ENCODE peak calls at places on chromosomes 12 and 14, in four cellular contexts. O is ovary, F is A549, V is pancreas. N is an unnamed sample.

GRCh38 chr12:77878901-77879300 is 48.2 kb downstream of the NAV3 start:
- DNase-seq in O (no peak), F (no peak), V (no peak), N (no peak)

GRCh38 chr12:111529424-111530368 is 69.4 kb downstream of the ATXN2 start:
- DNase-seq in O (no peak), F (peak; percentile 74), V (peak; percentile 57), N (peak; percentile 18)

GRCh38 chr12:52714887-52715281 is 11.6 kb upstream of the KRT77 start:
- DNase-seq in O (no peak), F (no peak), V (no peak), N (no peak)

GRCh38 chr12:116599285-116600122 is 40.3 kb downstream of the MAP1LC3B2 start:
- DNase-seq in O (peak; percentile 87), F (peak; percentile 79), V (peak; percentile 93), N (peak; percentile 20)

GRCh38 chr12:114904254-114905003 is 220.5 kb upstream of the TBX3 start:
- DNase-seq in O (no peak), F (peak; percentile 61), V (no peak), N (no peak)

GRCh38 chr12:112906712-112907414 is at the start of gene OAS1:
- DNase-seq in O (peak; percentile 20), F (peak; percentile 79), V (no peak), N (no peak)

GRCh38 chr14:68939893-68940613 is 39.0 kb downstream of the ACTN1 start:
- DNase-seq in O (peak; percentile 33), F (peak; percentile 98), V (no peak), N (peak; percentile 80)

GRCh38 chr12:103924761-103925641 is 5.2 kb upstream of the HSP90B1 start:
- DNase-seq in O (no peak), F (peak; percentile 24), V (no peak), N (peak; percentile 49)

GRCh38 chr12:62232143-62232729 is 28.0 kb upstream of the USP15 start:
- DNase-seq in O (no peak), F (no peak), V (no peak), N (no peak)

GRCh38 chr12:78455991-78456390 is 408.6 kb upstream of the SYT1 start:
- DNase-seq in O (no peak), F (no peak), V (no peak), N (no peak)

GRCh38 chr14:101196051-101196450 is 292.5 kb upstream of the RTL1 start:
- DNase-seq in O (peak; percentile 5), F (no peak), V (no peak), N (no peak)

GRCh38 chr14:23478109-23478698 is 8.7 kb downstream of the NGDN start:
- DNase-seq in O (peak; percentile 41), F (peak; percentile 71), V (peak; percentile 65), N (peak; percentile 37)

GRCh38 chr12:19726592-19726991 is 287.3 kb downstream of the AEBP2 start:
- DNase-seq in O (no peak), F (no peak), V (no peak), N (no peak)

GRCh38 chr14:69464829-69465228 is 19.7 kb upstream of the PLEKHD1 start:
- DNase-seq in O (no peak), F (no peak), V (no peak), N (peak; percentile 81)

GRCh38 chr12:10722905-10723866 is at the start of gene YBX3:
- DNase-seq in O (peak; percentile 86), F (peak; percentile 88), V (peak; percentile 90), N (peak; percentile 41)

GRCh38 chr12:96501139-96501741 is 11.9 kb downstream of the CFAP54 start:
- DNase-seq in O (no peak), F (peak; percentile 84), V (no peak), N (no peak)

GRCh38 chr12:90974286-90974685 is 19.3 kb upstream of the CCER1 start:
- DNase-seq in O (no peak), F (peak; percentile 13), V (no peak), N (no peak)

GRCh38 chr12:75481774-75482173 is 1.2 kb downstream of the GLIPR1 start:
- DNase-seq in O (no peak), F (no peak), V (no peak), N (no peak)

GRCh38 chr14:100147181-100147631 is 12.2 kb downstream of the DEGS2 start:
- DNase-seq in O (no peak), F (no peak), V (no peak), N (no peak)

GRCh38 chr12:51103977-51104376 is 20.6 kb upstream of the CSRNP2 start:
- DNase-seq in O (no peak), F (no peak), V (no peak), N (no peak)

DNA sequence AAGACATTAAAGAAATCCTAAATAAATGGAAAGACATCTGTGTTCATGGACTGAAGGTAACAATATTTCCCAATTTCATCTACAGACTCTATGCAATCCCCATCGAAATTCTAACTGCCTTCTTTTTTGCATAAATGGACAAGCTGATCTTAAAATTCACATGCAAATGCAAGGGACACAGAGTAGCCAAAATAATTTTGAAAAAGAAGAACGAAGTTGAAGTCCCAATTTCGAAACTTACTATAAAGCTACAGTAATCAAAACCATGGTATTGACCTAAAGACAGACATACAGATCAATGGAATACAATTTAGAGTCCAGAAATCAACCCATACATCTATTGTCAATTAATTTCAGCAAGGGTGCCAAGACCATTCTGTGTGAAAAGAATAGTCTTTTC is 16.4 kb upstream of the CD27 start:
- DNase-seq in O (no peak), F (no peak), V (no peak), N (no peak)
- H3K4me3 ChIP-seq in O (no peak overlapping the region), F (no peak overlapping the region), V (no peak overlapping the region), N (no peak overlapping the region)

GRCh38 chr12:124767075-124767821 is 96.4 kb downstream of the SCARB1 start:
- DNase-seq in O (peak; percentile 74), F (peak; percentile 84), V (peak; percentile 95), N (no peak)

GRCh38 chr12:124764451-124764850 is 99.2 kb downstream of the SCARB1 start:
- DNase-seq in O (no peak), F (peak; percentile 88), V (peak; percentile 50), N (no peak)

GRCh38 chr12:124766745-124767074 is 97.0 kb downstream of the SCARB1 start:
- DNase-seq in O (no peak), F (no peak), V (no peak), N (no peak)

GRCh38 chr12:124764870-124765570 is 98.6 kb downstream of the SCARB1 start:
- DNase-seq in O (no peak), F (no peak), V (no peak), N (peak; percentile 80)

GRCh38 chr12:124765571-124766489 is 97.8 kb downstream of the SCARB1 start:
- DNase-seq in O (no peak), F (no peak), V (no peak), N (no peak)
- H3K27ac ChIP-seq in O (no peak overlapping the region), F (no peak overlapping the region), V (no peak overlapping the region), N (peak overlapping the region; percentile 69)

GRCh38 chr12:71854594-71854993 is 15.0 kb downstream of the TBC1D15 start:
- DNase-seq in O (no peak), F (no peak), V (no peak), N (no peak)
- H3K9me3 ChIP-seq in O (no peaks in the 10 kb centered on the region), F (no peaks in the 10 kb centered on the region), V (no peaks in the 10 kb centered on the region), N (no peaks in the 10 kb centered on the region)

DNA sequence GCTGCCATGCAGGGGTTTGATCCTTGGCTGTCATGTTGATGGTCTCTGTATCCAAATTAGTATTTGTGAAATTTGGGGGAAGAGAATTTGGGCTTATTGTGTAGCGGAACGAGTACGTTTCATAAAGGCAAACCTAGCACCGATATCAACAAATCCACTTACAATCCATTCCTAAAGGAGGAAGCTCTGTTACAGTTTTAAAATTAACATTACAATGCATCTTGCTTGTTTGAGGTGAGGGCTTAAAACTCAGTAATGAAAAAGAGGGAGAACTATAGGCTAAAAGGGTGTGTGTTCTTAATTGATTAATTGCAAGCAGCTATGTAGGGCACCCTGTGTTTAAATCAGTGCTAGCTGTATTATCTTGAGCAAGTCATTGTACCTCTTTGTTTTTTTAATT is 13.7 kb downstream of the RASSF3 start:
- DNase-seq in O (no peak), F (no peak), V (no peak), N (no peak)
- H3K4me3 ChIP-seq in O (no peak overlapping the region), F (no peak overlapping the region), V (no peak overlapping the region), N (no peak overlapping the region)

GRCh38 chr14:55588259-55588699 is 8.3 kb downstream of the KTN1 start:
- DNase-seq in O (no peak), F (no peak), V (no peak), N (no peak)
- H3K27ac ChIP-seq in O (no peak overlapping the region), F (peak overlapping the region; percentile 18), V (no peak overlapping the region), N (no peak overlapping the region)

DNA sequence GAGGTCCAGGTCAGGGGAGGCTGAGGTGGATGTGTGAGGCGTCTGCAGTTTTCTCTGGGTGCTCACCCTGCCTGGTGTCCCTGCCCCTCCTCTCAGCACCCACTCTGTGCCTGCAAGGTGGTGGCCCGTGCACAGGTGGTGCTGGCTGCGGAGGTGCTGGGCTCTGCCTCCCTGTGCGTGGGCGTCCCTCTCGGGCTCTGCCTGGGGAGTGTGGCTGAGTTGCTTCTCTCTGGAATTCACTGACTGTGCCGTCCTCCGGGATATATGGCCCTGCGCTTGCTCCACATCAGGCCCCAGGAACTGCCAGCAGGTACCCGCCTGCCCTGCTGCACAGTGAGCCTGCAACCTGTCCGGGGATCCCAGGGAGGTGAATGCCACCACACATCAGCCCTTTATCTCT is 379.1 kb downstream of the TMEM121 start:
- DNase-seq in O (no peak), F (no peak), V (no peak), N (no peak)
- H3K9me3 ChIP-seq in O (no peaks in the 10 kb centered on the region), F (no peaks in the 10 kb centered on the region), V (no peaks in the 10 kb centered on the region), N (peaks cover 90% of the 10 kb centered on the region)

GRCh38 chr14:49767473-49768300 is at the start of gene KLHDC2:
- DNase-seq in O (peak; percentile 86), F (peak; percentile 91), V (peak; percentile 95), N (peak; percentile 67)
- H3K4me3 ChIP-seq in O (peak within 1 kb of the TSS; percentile 99), F (peak within 1 kb of the TSS; percentile 93), V (peak within 1 kb of the TSS; percentile 96), N (peak within 1 kb of the TSS; percentile 97)

DNA sequence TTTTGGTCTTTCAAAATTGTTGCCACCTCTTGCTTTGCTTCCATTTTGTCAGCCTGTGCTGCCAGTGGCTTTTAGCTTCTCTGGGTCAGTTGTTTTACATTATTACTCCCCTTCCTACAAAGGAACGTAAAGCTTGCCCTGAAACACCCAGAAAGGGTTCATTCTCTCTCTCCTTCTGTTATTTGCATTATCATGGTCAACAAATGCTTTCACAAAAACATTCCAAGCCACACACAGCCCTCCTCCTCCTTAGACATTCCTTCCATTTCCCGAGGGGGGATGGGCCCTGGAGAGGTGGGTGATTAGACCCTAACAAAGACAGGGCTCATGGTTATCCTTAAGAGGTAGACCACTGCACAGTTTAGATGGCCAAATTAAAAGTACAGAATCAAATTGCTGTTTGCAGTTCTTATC is 60.4 kb upstream of the SINHCAF start:
- DNase-seq in O (no peak), F (no peak), V (no peak), N (no peak)
- H3K27ac ChIP-seq in O (no peak overlapping the region), F (no peak overlapping the region), V (no peak overlapping the region), N (no peak overlapping the region)

GRCh38 chr12:1681493-1681807 is 9.4 kb upstream of the ADIPOR2 start:
- DNase-seq in O (no peak), F (no peak), V (no peak), N (no peak)

GRCh38 chr12:1676043-1676442 is 14.8 kb upstream of the ADIPOR2 start:
- DNase-seq in O (no peak), F (no peak), V (no peak), N (no peak)

GRCh38 chr12:1680804-1681492 is 9.9 kb upstream of the ADIPOR2 start:
- DNase-seq in O (no peak), F (no peak), V (no peak), N (no peak)
- H3K9me3 ChIP-seq in O (no peaks in the 10 kb centered on the region), F (no peaks in the 10 kb centered on the region), V (no peaks in the 10 kb centered on the region), N (no peaks in the 10 kb centered on the region)

N was measured in AG04450.